ENCODE peak calls at places on chromosomes 16 and 17, in ten cellular contexts. K, W, J, B, P, N, H, T, U and Q are unnamed samples.

GRCh38 chr16:57807252-57807967 is 5.1 kb upstream of the KIFC3 start:
- DNase-seq in K (no peak), W (no peak), J (no peak), B (no peak), P (no peak), N (no peak), H (no peak), T (no peak), U (no peak), Q (no peak)

GRCh38 chr17:50203589-50204345 is 2.3 kb upstream of the COL1A1 start:
- DNase-seq in K (no peak), W (no peak), J (no peak), B (peak), P (peak), N (peak), H (no peak), T (peak), U (no peak), Q (no peak)

GRCh38 chr16:83954577-83955016 is 1.6 kb downstream of the OSGIN1 start:
- DNase-seq in K (no peak), W (no peak), J (no peak), B (no peak), P (peak), N (no peak), H (no peak), T (no peak), U (no peak), Q (no peak)

GRCh38 chr17:15463363-15463762 is 4.1 kb downstream of the CDRT4 start:
- DNase-seq in K (no peak), W (no peak), J (no peak), B (no peak), P (peak), N (peak), H (no peak), T (no peak), U (no peak), Q (no peak)

GRCh38 chr16:19118938-19119431 is 5.2 kb downstream of the ITPRIPL2 start:
- DNase-seq in K (no peak), W (no peak), J (peak), B (peak), P (peak), N (peak), H (peak), T (no peak), U (no peak), Q (no peak)

GRCh38 chr17:6187836-6188235 is 117.7 kb downstream of the WSCD1 start:
- DNase-seq in K (no peak), W (no peak), J (no peak), B (no peak), P (no peak), N (no peak), H (no peak), T (no peak), U (no peak), Q (no peak)

GRCh38 chr16:89320717-89321501 is 103.4 kb downstream of the ZNF778 start:
- DNase-seq in K (no peak), W (no peak), J (no peak), B (no peak), P (no peak), N (no peak), H (no peak), T (no peak), U (no peak), Q (no peak)

GRCh38 chr17:12395733-12396354 is 269.8 kb upstream of the MYOCD start:
- DNase-seq in K (no peak), W (no peak), J (peak), B (no peak), P (peak), N (no peak), H (no peak), T (no peak), U (no peak), Q (no peak)

GRCh38 chr17:44279586-44280344 is 11.8 kb upstream of the SLC4A1 start:
- DNase-seq in K (peak), W (no peak), J (peak), B (peak), P (peak), N (peak), H (no peak), T (no peak), U (peak), Q (no peak)

GRCh38 chr16:85452364-85453178 is 160.6 kb upstream of the GSE1 start:
- DNase-seq in K (no peak), W (no peak), J (no peak), B (no peak), P (no peak), N (no peak), H (no peak), T (no peak), U (no peak), Q (no peak)

GRCh38 chr17:21129023-21129681 is 2.4 kb downstream of the DHRS7B start:
- DNase-seq in K (no peak), W (no peak), J (peak), B (no peak), P (peak), N (no peak), H (no peak), T (no peak), U (no peak), Q (no peak)

GRCh38 chr16:11430601-11431317 is 85.5 kb downstream of the RMI2 start:
- DNase-seq in K (no peak), W (no peak), J (no peak), B (no peak), P (no peak), N (no peak), H (no peak), T (no peak), U (no peak), Q (no peak)

GRCh38 chr17:73030995-73031394 is 61.5 kb downstream of the SLC39A11 start:
- DNase-seq in K (no peak), W (no peak), J (peak), B (no peak), P (no peak), N (no peak), H (no peak), T (no peak), U (no peak), Q (no peak)

GRCh38 chr17:81049372-81049911 is 14.5 kb downstream of the BAIAP2 start:
- DNase-seq in K (no peak), W (no peak), J (peak), B (no peak), P (no peak), N (no peak), H (no peak), T (no peak), U (no peak), Q (no peak)

GRCh38 chr17:68433911-68434503 is 23.3 kb downstream of the WIPI1 start:
- DNase-seq in K (no peak), W (no peak), J (no peak), B (peak), P (no peak), N (no peak), H (no peak), T (no peak), U (no peak), Q (no peak)

GRCh38 chr16:73047221-73047535 is 750 bp downstream of the ZFHX3 start:
- DNase-seq in K (no peak), W (no peak), J (no peak), B (no peak), P (peak), N (peak), H (no peak), T (no peak), U (no peak), Q (no peak)

GRCh38 chr16:4972938-4973587 is 14.9 kb downstream of the SEC14L5 start:
- DNase-seq in K (no peak), W (no peak), J (no peak), B (no peak), P (no peak), N (no peak), H (no peak), T (no peak), U (no peak), Q (no peak)

GRCh38 chr17:38415250-38416194 is 12.7 kb upstream of the ARHGAP23 start:
- DNase-seq in K (no peak), W (no peak), J (peak), B (no peak), P (peak), N (no peak), H (no peak), T (no peak), U (no peak), Q (no peak)

GRCh38 chr17:75998327-75998795 is 2.3 kb upstream of the CDK3 start:
- DNase-seq in K (no peak), W (no peak), J (no peak), B (no peak), P (no peak), N (no peak), H (no peak), T (no peak), U (no peak), Q (no peak)

GRCh38 chr16:90047714-90048346 is 28.6 kb upstream of the DBNDD1 start:
- DNase-seq in K (no peak), W (no peak), J (no peak), B (no peak), P (no peak), N (no peak), H (no peak), T (no peak), U (no peak), Q (no peak)

GRCh38 chr17:77308768-77309726 is 168.3 kb downstream of the SEC14L1 start:
- DNase-seq in K (no peak), W (no peak), J (peak), B (no peak), P (peak), N (peak), H (no peak), T (no peak), U (no peak), Q (no peak)

GRCh38 chr16:79895053-79895916 is 294.7 kb upstream of the MAF start:
- DNase-seq in K (no peak), W (no peak), J (no peak), B (no peak), P (no peak), N (no peak), H (no peak), T (no peak), U (no peak), Q (no peak)

GRCh38 chr17:79792984-79793923 is 3.6 kb downstream of the CBX8 start:
- DNase-seq in K (no peak), W (no peak), J (no peak), B (no peak), P (no peak), N (peak), H (no peak), T (no peak), U (no peak), Q (no peak)

GRCh38 chr16:83040174-83040573 is 413.4 kb downstream of the CDH13 start:
- DNase-seq in K (no peak), W (no peak), J (no peak), B (no peak), P (peak), N (no peak), H (no peak), T (no peak), U (no peak), Q (no peak)

GRCh38 chr17:58993322-58993721 is 113.4 kb downstream of the TRIM37 start:
- DNase-seq in K (no peak), W (no peak), J (no peak), B (no peak), P (no peak), N (no peak), H (no peak), T (no peak), U (no peak), Q (no peak)

GRCh38 chr17:12519956-12520594 is 145.6 kb upstream of the MYOCD start:
- DNase-seq in K (no peak), W (no peak), J (no peak), B (no peak), P (peak), N (peak), H (no peak), T (no peak), U (no peak), Q (no peak)

GRCh38 chr16:78097522-78097921 is 1.9 kb upstream of the WWOX start:
- DNase-seq in K (no peak), W (no peak), J (no peak), B (no peak), P (no peak), N (no peak), H (no peak), T (no peak), U (no peak), Q (no peak)

GRCh38 chr16:75079346-75079926 is 37.1 kb downstream of the LDHD start:
- DNase-seq in K (no peak), W (no peak), J (no peak), B (no peak), P (no peak), N (no peak), H (no peak), T (no peak), U (no peak), Q (no peak)